ENCODE peak calls at places on chromosomes 16 and 17, in six cellular contexts. C, Y, P, R, Z and K are unnamed samples. For H3K4me1, the result is how much of the 10 kb centered on the place peaks cover.

GRCh38 chr17:1275962-1276736 is 3.3 kb upstream of the TRARG1 start:
- DNase-seq in Y (no peak), Z (peak), C (peak), P (no peak), R (peak), K (peak)

GRCh38 chr16:80125677-80126076 is 415.1 kb upstream of the DYNLRB2 start:
- DNase-seq in C (peak), Y (no peak), Z (no peak), P (no peak), R (no peak), K (peak)

GRCh38 chr17:6557040-6557438 is 684 bp upstream of the PITPNM3 start:
- DNase-seq in C (no peak), Z (no peak), P (no peak), R (no peak), Y (no peak), K (no peak)

GRCh38 chr17:40145476-40145875 is 5.1 kb downstream of the CASC3 start:
- DNase-seq in C (no peak), P (no peak), Y (no peak), R (no peak), Z (no peak), K (no peak)

GRCh38 chr17:57989011-57989345 is 924 bp upstream of the VEZF1 start:
- DNase-seq in Z (peak), P (no peak), C (peak), Y (no peak), R (no peak), K (no peak)

GRCh38 chr17:39196820-39197331 is 593 bp downstream of the CACNB1 start:
- DNase-seq in R (no peak), Z (no peak), Y (no peak), P (no peak), C (peak), K (peak)

GRCh38 chr16:27333549-27333948 is 19.8 kb downstream of the IL4R start:
- DNase-seq in Y (no peak), Z (no peak), R (no peak), C (no peak), P (no peak), K (no peak)

GRCh38 chr16:49469930-49470451 is 96.4 kb downstream of the C16orf78 start:
- DNase-seq in R (no peak), C (peak), P (no peak), Y (no peak), Z (peak), K (peak)

GRCh38 chr17:378068-378467 is 25.5 kb upstream of the RPH3AL start:
- DNase-seq in Y (no peak), R (no peak), Z (no peak), P (no peak), C (no peak), K (no peak)

GRCh38 chr17:44376124-44376523 is 12.5 kb upstream of the FAM171A2 start:
- DNase-seq in C (no peak), R (no peak), Z (no peak), P (no peak), Y (no peak), K (no peak)

GRCh38 chr17:2057714-2058520 is 3.0 kb downstream of the HIC1 start:
- DNase-seq in P (no peak), Y (no peak), R (no peak), C (peak), Z (no peak), K (no peak)

GRCh38 chr16:68762996-68763756 is 26.1 kb downstream of the CDH1 start:
- DNase-seq in C (no peak), R (no peak), P (no peak), Z (no peak), Y (no peak), K (no peak)

GRCh38 chr16:68257251-68257905 is 6.9 kb upstream of the SLC7A6 start:
- DNase-seq in C (peak), P (no peak), Y (no peak), R (no peak), Z (no peak), K (no peak)

GRCh38 chr16:25897677-25898076 is 205.9 kb downstream of the HS3ST4 start:
- DNase-seq in P (no peak), Z (no peak), R (no peak), Y (no peak), C (no peak), K (no peak)

GRCh38 chr16:86557587-86557986 is 2.6 kb upstream of the MTHFSD start:
- DNase-seq in C (no peak), R (no peak), Y (no peak), Z (no peak), P (no peak), K (no peak)

GRCh38 chr16:75074920-75075687 is 41.5 kb downstream of the LDHD start:
- DNase-seq in P (no peak), C (peak), R (no peak), Y (no peak), Z (peak), K (no peak)

GRCh38 chr17:50547035-50547735 is at the start of gene SPATA20:
- DNase-seq in R (peak), P (no peak), C (peak), Z (peak), Y (peak), K (peak)

GRCh38 chr16:10625595-10626357 is 45.4 kb upstream of the EMP2 start:
- DNase-seq in Z (no peak), C (no peak), Y (no peak), R (no peak), P (no peak), K (no peak)

GRCh38 chr17:27882162-27882840 is 10.9 kb downstream of the LYRM9 start:
- DNase-seq in C (no peak), P (no peak), R (no peak), Y (no peak), Z (no peak), K (no peak)

GRCh38 chr16:50594332-50595260 is 46.4 kb downstream of the NKD1 start:
- DNase-seq in R (no peak), Y (no peak), C (no peak), P (no peak), Z (no peak), K (no peak)

GRCh38 chr16:50595854-50596253 is 47.7 kb downstream of the NKD1 start:
- DNase-seq in Y (no peak), R (no peak), Z (no peak), C (no peak), P (no peak), K (no peak)

GRCh38 chr16:50591800-50592771 is 43.9 kb downstream of the NKD1 start:
- DNase-seq in Z (peak), P (no peak), C (peak), R (no peak), Y (peak), K (peak)

GRCh38 chr16:50592996-50593395 is 44.8 kb downstream of the NKD1 start:
- DNase-seq in C (no peak), Z (no peak), Y (no peak), R (no peak), P (no peak), K (no peak)

GRCh38 chr16:50593410-50594139 is 45.4 kb downstream of the NKD1 start:
- DNase-seq in R (no peak), Y (no peak), C (no peak), Z (no peak), P (no peak), K (no peak)
- TF ChIP-seq CTCF in R (no peak), Y (no peak), C (no peak), Z (no peak), P (peak), K (no peak)

DNA sequence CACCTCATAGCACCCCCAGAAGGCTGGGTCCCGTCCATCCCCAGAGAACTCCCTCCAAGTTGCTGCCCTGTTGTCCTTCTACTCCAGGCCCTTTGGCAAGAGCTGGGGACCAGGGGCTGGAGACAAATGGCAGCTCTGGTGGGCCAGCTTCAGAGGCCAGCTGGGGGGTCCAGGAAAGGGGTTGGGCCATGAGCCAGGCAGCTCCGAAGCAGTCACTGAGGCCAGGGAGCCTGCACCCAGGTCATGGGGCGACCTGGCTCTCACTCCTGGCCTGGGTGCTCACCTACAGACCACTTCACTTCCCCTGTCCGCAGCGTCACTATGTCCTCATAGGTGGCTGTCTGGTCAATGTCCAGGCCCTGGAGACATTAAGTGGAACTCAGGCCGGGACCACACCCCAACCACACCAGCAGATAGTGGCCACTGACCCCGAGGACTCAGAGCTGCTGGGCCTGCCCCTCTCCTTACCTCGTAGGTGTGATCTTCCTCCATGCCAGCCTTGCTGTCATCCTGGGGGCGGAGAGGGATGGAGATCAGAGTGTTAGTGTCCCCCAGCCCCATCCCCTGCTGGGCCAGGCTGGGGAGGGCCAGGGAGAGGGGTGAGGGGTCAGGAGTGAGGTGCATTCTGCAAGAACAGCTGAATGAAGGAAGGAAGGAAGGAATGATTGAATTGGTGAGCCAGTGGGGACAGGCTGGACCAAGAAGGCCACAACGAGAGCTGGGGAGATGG is 3.0 kb downstream of the CD79B start:
- DNase-seq in P (no peak), C (no peak), Z (no peak), Y (no peak), R (no peak), K (no peak)
- H3K4me1 ChIP-seq in P (under half), C (under half), Z (under half), Y (under half), R (under half), K (under half)

DNA sequence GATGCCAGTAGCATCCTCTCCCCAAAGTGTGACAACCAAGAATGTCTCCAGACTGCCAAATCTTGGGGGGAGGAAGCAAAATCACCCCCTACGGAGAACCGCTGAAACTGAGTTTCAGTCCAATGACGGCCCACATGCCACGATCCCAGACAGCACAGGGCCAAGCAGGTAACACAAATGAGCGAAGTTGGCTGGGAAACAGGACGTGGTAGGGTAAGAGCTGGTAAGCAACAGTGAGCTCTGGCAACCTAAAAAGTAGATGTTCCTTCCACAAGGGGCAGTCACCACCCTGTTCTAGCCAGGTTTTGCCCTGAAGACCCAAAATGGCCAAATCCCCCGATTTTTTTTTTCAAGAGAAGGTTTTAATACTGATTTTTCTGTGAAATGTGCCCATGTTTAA is 25.4 kb downstream of the ZFHX3 start:
- DNase-seq in C (no peak), Z (no peak), Y (no peak), R (no peak), P (no peak), K (no peak)
- TF ChIP-seq CTCF in C (no peak), Z (no peak), Y (no peak), R (no peak), P (no peak), K (no peak)

GRCh38 chr17:29591737-29592624 is 951 bp upstream of the ANKRD13B start:
- DNase-seq in P (peak), Z (peak), Y (no peak), R (peak), C (peak), K (peak)
- H3K4me1 ChIP-seq in P (under half), Z (half or more), Y (half or more), R (half or more), C (half or more), K (half or more)

DNA sequence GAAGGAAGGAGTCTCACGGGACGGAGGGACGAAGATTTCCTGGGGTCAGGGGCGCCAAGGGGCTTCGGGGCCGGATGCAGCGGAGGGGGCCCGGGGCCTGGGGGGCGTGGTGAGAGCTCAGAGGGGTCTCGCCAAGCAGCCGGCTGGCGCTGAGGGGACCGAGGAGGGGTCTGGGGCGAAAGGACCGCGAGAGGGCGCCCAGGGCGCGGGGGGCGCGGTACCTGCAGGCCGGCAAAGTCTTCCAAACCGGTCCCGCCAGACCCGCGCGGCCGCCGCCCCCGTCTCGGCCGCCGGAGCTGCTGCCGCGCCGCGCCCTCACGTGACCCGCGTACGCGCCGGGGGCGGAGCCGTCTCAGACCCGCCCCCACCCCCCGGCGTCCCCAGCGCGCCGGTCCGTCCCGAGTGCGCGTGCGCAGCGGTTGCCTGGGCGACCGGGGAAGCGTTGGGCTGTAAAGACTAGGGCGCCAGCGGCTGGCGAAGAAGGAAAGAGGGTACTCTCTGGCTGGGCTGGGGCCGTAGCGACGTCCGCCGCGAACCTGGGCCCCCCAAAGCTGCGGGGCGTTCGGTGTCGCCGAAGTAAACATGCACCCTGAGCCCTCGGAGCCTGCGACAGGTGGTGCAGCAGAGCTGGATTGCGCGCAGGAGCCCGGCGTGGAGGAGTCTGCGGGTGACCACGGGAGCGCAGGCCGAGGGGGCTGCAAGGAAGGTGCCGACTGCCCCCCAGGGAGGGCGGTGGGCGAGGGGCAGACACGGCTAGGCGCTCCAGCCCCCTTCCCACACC is at the start of the genes DNAAF1 and HSDL1:
- DNase-seq in P (peak), R (peak), C (peak), Z (peak), Y (peak), K (peak)
- TF ChIP-seq CTCF in P (peak), R (no peak), C (no peak), Z (no peak), Y (no peak), K (no peak)

GRCh38 chr16:66365588-66365987 is 903 bp upstream of the CDH5 start:
- DNase-seq in Z (no peak), P (no peak), C (peak), R (peak), Y (no peak), K (peak)
- H3K4me1 ChIP-seq in Z (under half), P (under half), C (under half), R (half or more), Y (under half), K (under half)

GRCh38 chr16:2056681-2057407 is 9.1 kb downstream of the TSC2 start:
- DNase-seq in C (no peak), R (no peak), Z (no peak), P (no peak), Y (no peak), K (no peak)
- TF ChIP-seq CTCF in C (no peak), R (peak), Z (no peak), P (peak), Y (no peak), K (no peak)